ENCODE peak calls at places on chromosomes 1 and 21, in five cellular contexts. L is NCI-H1930, U is HAP-1, X is activated T-cell treated with anti-CD3 and anti-CD28 coated beads for 1 hour, D is substantia nigra. C is an unnamed sample.

GRCh38 chr21:44299458-44300261 is at the start of gene PFKL:
- DNase-seq in L (peak; percentile 24), U (peak; percentile 27), X (peak; percentile 45), D (no peak), C (peak; percentile 93)

GRCh38 chr21:39020751-39021474 is 162.3 kb downstream of the PSMG1 start:
- DNase-seq in D (no peak), L (no peak), U (no peak), X (no peak), C (peak; percentile 53)

GRCh38 chr1:217180443-217180842 is 450.4 kb downstream of the GPATCH2 start:
- DNase-seq in L (no peak), X (no peak), D (no peak), U (no peak), C (no peak)

GRCh38 chr1:24386241-24386640 is 27.3 kb downstream of the STPG1 start:
- DNase-seq in L (no peak), X (no peak), U (no peak), D (no peak), C (no peak)

GRCh38 chr1:224668991-224669390 is 52.9 kb downstream of the CNIH3 start:
- DNase-seq in L (no peak), D (no peak), X (no peak), U (no peak), C (no peak)

GRCh38 chr1:245261786-245262185 is 107.0 kb downstream of the KIF26B start:
- DNase-seq in L (no peak), D (no peak), U (no peak), X (no peak), C (no peak)

GRCh38 chr1:246267896-246268295 is 239.2 kb downstream of the SMYD3 start:
- DNase-seq in L (no peak), X (no peak), U (no peak), D (no peak), C (no peak)

GRCh38 chr1:237562247-237562823 is 328.4 kb downstream of the ZP4 start:
- DNase-seq in D (no peak), U (peak; percentile 79), X (no peak), L (peak; percentile 66), C (no peak)

GRCh38 chr1:94970783-94971182 is 43.9 kb upstream of the CNN3 start:
- DNase-seq in X (no peak), U (peak; percentile 93), L (no peak), D (no peak), C (no peak)

GRCh38 chr1:8396912-8397406 is 79.0 kb downstream of the SLC45A1 start:
- DNase-seq in U (no peak), X (no peak), L (no peak), D (no peak), C (no peak)

GRCh38 chr1:229597877-229598276 is 28.0 kb downstream of the TAF5L start:
- DNase-seq in L (no peak), X (no peak), D (no peak), U (no peak), C (no peak)

GRCh38 chr1:118304722-118305344 is 119.8 kb upstream of the SPAG17 start:
- DNase-seq in X (no peak), D (no peak), U (peak; percentile 93), L (no peak), C (no peak)

GRCh38 chr1:17128361-17128760 is 9.1 kb upstream of the PADI2 start:
- DNase-seq in D (no peak), U (peak; percentile 69), L (no peak), X (no peak), C (no peak)

GRCh38 chr1:37474697-37475379 is 458 bp downstream of the ZC3H12A start:
- DNase-seq in X (no peak), D (no peak), U (no peak), L (no peak), C (no peak)

GRCh38 chr21:42337830-42338729 is 12.7 kb downstream of the TFF2 start:
- DNase-seq in X (peak; percentile 86), D (peak; percentile 8), L (peak; percentile 25), U (peak; percentile 21), C (peak; percentile 57)

GRCh38 chr1:236280438-236281285 is 1.1 kb downstream of the ERO1B start:
- DNase-seq in L (peak; percentile 44), X (peak; percentile 7), U (no peak), D (no peak), C (peak; percentile 18)

GRCh38 chr21:38351961-38352521 is 95.2 kb downstream of the KCNJ15 start:
- DNase-seq in L (no peak), X (no peak), D (no peak), U (no peak), C (no peak)

GRCh38 chr1:54220004-54220811 is 20.2 kb downstream of the MRPL37 start:
- DNase-seq in D (no peak), X (no peak), L (no peak), U (no peak), C (no peak)